ENCODE peak calls at places on chromosomes 4 and X, in seven cellular contexts. One of them, this sample, is unnamed.

GRCh38 chr4:145935253-145936141 is 3.1 kb downstream of the ZNF827 start:
- DNase-seq in H9: peak
- DNase-seq in mesenchymal stem cell: no peak
- DNase-seq in mesendoderm: peak
- DNase-seq in IMR-90: no peak
- DNase-seq in trophoblast cell: no peak
- DNase-seq in H1: no peak
- DNase-seq in this sample: no peak

GRCh38 chrX:49844622-49845021 is 15.5 kb downstream of the PAGE4 start:
- DNase-seq in H9: no peak
- DNase-seq in mesenchymal stem cell: no peak
- DNase-seq in mesendoderm: no peak
- DNase-seq in IMR-90: no peak
- DNase-seq in trophoblast cell: no peak
- DNase-seq in H1: no peak
- DNase-seq in this sample: no peak

GRCh38 chr4:111991797-111992196 is 153.5 kb upstream of the FAM241A start:
- DNase-seq in H9: no peak
- DNase-seq in mesenchymal stem cell: peak
- DNase-seq in mesendoderm: no peak
- DNase-seq in IMR-90: peak
- DNase-seq in trophoblast cell: peak
- DNase-seq in H1: no peak
- DNase-seq in this sample: no peak

GRCh38 chrX:150683536-150684146 is 9.6 kb upstream of the MTMR1 start:
- DNase-seq in H9: no peak
- DNase-seq in mesenchymal stem cell: peak
- DNase-seq in mesendoderm: peak
- DNase-seq in IMR-90: peak
- DNase-seq in trophoblast cell: peak
- DNase-seq in H1: no peak
- DNase-seq in this sample: no peak

GRCh38 chrX:31127716-31128115 is 55.9 kb upstream of the FTHL17 start:
- DNase-seq in H9: no peak
- DNase-seq in mesenchymal stem cell: no peak
- DNase-seq in mesendoderm: no peak
- DNase-seq in IMR-90: no peak
- DNase-seq in trophoblast cell: no peak
- DNase-seq in H1: no peak
- DNase-seq in this sample: no peak

GRCh38 chr4:55859711-55860110 is 6.3 kb downstream of the EXOC1 start:
- DNase-seq in H9: no peak
- DNase-seq in mesenchymal stem cell: no peak
- DNase-seq in mesendoderm: no peak
- DNase-seq in IMR-90: peak
- DNase-seq in trophoblast cell: no peak
- DNase-seq in H1: no peak
- DNase-seq in this sample: no peak

GRCh38 chrX:2592279-2592678 is 91.5 kb upstream of the DHRSX start:
- DNase-seq in H9: no peak
- DNase-seq in mesenchymal stem cell: no peak
- DNase-seq in mesendoderm: peak
- DNase-seq in IMR-90: no peak
- DNase-seq in trophoblast cell: peak
- DNase-seq in H1: no peak
- DNase-seq in this sample: no peak

GRCh38 chr4:72577211-72577610 is 8.2 kb upstream of the ADAMTS3 start:
- DNase-seq in H9: no peak
- DNase-seq in mesenchymal stem cell: no peak
- DNase-seq in mesendoderm: no peak
- DNase-seq in IMR-90: no peak
- DNase-seq in trophoblast cell: no peak
- DNase-seq in H1: no peak
- DNase-seq in this sample: no peak

GRCh38 chrX:50165727-50166126 is 35.1 kb downstream of the AKAP4 start:
- DNase-seq in H9: no peak
- DNase-seq in mesenchymal stem cell: no peak
- DNase-seq in mesendoderm: no peak
- DNase-seq in IMR-90: no peak
- DNase-seq in trophoblast cell: no peak
- DNase-seq in H1: no peak
- DNase-seq in this sample: no peak

GRCh38 chr4:1092026-1092982 is 21.1 kb downstream of the RNF212 start:
- DNase-seq in H9: peak
- DNase-seq in mesenchymal stem cell: no peak
- DNase-seq in mesendoderm: no peak
- DNase-seq in IMR-90: no peak
- DNase-seq in trophoblast cell: no peak
- DNase-seq in H1: no peak
- DNase-seq in this sample: no peak

GRCh38 chrX:39652336-39652735 is 445.4 kb downstream of the BCOR start:
- DNase-seq in H9: peak
- DNase-seq in mesenchymal stem cell: no peak
- DNase-seq in mesendoderm: peak
- DNase-seq in IMR-90: peak
- DNase-seq in trophoblast cell: peak
- DNase-seq in H1: no peak
- DNase-seq in this sample: no peak

GRCh38 chrX:16743604-16744325 is 24.4 kb downstream of the SYAP1 start:
- DNase-seq in H9: no peak
- DNase-seq in mesenchymal stem cell: peak
- DNase-seq in mesendoderm: no peak
- DNase-seq in IMR-90: peak
- DNase-seq in trophoblast cell: no peak
- DNase-seq in H1: no peak
- DNase-seq in this sample: no peak

GRCh38 chr4:2068566-2068965 is 9.4 kb downstream of the NAT8L start:
- DNase-seq in H9: no peak
- DNase-seq in mesenchymal stem cell: no peak
- DNase-seq in mesendoderm: no peak
- DNase-seq in IMR-90: no peak
- DNase-seq in trophoblast cell: no peak
- DNase-seq in H1: no peak
- DNase-seq in this sample: no peak

GRCh38 chr4:98720871-98721480 is 62.6 kb upstream of the TSPAN5 start:
- DNase-seq in H9: no peak
- DNase-seq in mesenchymal stem cell: no peak
- DNase-seq in mesendoderm: no peak
- DNase-seq in IMR-90: peak
- DNase-seq in trophoblast cell: no peak
- DNase-seq in H1: no peak
- DNase-seq in this sample: no peak
- H2AK5ac ChIP-seq in H9: no peak
- H2AK5ac ChIP-seq in mesenchymal stem cell: no peak
- H2AK5ac ChIP-seq in mesendoderm: no peak
- H2AK5ac ChIP-seq in IMR-90: no peak
- H2AK5ac ChIP-seq in trophoblast cell: no peak
- H2AK5ac ChIP-seq in H1: no peak
- H2AK5ac ChIP-seq in this sample: no peak

GRCh38 chrX:72158773-72159172 is 22.8 kb upstream of the PIN4 start:
- DNase-seq in H9: no peak
- DNase-seq in mesenchymal stem cell: no peak
- DNase-seq in mesendoderm: no peak
- DNase-seq in IMR-90: no peak
- DNase-seq in trophoblast cell: no peak
- DNase-seq in H1: no peak
- DNase-seq in this sample: no peak

GRCh38 chrX:72159769-72160168 is 21.8 kb upstream of the PIN4 start:
- DNase-seq in H9: no peak
- DNase-seq in mesenchymal stem cell: no peak
- DNase-seq in mesendoderm: no peak
- DNase-seq in IMR-90: no peak
- DNase-seq in trophoblast cell: peak
- DNase-seq in H1: no peak
- DNase-seq in this sample: no peak
- H2AK5ac ChIP-seq in H9: no peak
- H2AK5ac ChIP-seq in mesenchymal stem cell: no peak
- H2AK5ac ChIP-seq in mesendoderm: no peak
- H2AK5ac ChIP-seq in IMR-90: no peak
- H2AK5ac ChIP-seq in trophoblast cell: no peak
- H2AK5ac ChIP-seq in H1: no peak
- H2AK5ac ChIP-seq in this sample: no peak

DNA sequence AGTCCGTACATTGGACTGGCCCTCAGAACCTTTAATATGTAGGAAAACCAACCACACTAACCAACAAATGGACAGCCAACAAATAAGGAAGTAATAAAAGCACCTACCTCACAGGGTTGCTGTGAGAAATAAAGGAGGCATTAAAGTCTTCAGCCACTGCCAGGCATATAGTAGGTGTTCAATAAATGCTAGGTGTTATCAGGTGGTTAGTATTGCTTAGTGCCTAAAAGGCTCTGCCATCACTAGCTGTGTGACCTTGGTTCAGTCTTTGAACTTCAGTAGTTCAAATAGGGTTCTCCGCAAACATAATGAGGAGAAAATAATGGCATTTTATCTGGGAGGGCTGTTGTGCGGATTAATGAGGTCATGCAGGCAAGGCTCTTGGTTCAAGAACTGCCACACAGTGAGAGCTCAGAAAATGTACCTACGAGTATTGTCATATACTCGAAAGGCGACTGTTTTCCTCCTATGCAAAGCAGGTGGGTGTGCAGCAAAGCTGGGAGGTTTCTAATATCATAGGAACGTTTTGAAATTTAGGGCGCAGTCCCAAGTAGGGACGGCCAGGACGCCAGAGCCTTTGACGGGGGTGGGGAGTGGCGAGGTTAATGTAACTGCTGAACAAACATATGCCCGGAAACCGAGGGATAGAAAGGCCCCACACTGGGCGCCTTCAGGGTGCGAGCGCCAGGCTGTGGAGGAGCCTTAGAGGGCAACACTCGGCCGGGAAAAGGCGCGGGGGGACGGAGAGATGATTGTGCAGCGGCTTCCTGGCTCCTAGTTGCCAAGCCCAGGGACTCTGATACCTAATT is 7.0 kb upstream of the GSX2 start:
- DNase-seq in H9: peak
- DNase-seq in mesenchymal stem cell: no peak
- DNase-seq in mesendoderm: no peak
- DNase-seq in IMR-90: no peak
- DNase-seq in trophoblast cell: no peak
- DNase-seq in H1: no peak
- DNase-seq in this sample: no peak
- H2AK5ac ChIP-seq in H9: no peak
- H2AK5ac ChIP-seq in mesenchymal stem cell: no peak
- H2AK5ac ChIP-seq in mesendoderm: no peak
- H2AK5ac ChIP-seq in IMR-90: no peak
- H2AK5ac ChIP-seq in trophoblast cell: no peak
- H2AK5ac ChIP-seq in H1: peak
- H2AK5ac ChIP-seq in this sample: no peak

GRCh38 chr4:3669553-3669949 is 96.6 kb upstream of the ADRA2C start:
- DNase-seq in H9: no peak
- DNase-seq in mesenchymal stem cell: no peak
- DNase-seq in mesendoderm: no peak
- DNase-seq in IMR-90: no peak
- DNase-seq in trophoblast cell: no peak
- DNase-seq in H1: no peak
- DNase-seq in this sample: no peak
- H2AK5ac ChIP-seq in H9: no peak
- H2AK5ac ChIP-seq in mesenchymal stem cell: no peak
- H2AK5ac ChIP-seq in mesendoderm: no peak
- H2AK5ac ChIP-seq in IMR-90: no peak
- H2AK5ac ChIP-seq in trophoblast cell: no peak
- H2AK5ac ChIP-seq in H1: no peak
- H2AK5ac ChIP-seq in this sample: peak

DNA sequence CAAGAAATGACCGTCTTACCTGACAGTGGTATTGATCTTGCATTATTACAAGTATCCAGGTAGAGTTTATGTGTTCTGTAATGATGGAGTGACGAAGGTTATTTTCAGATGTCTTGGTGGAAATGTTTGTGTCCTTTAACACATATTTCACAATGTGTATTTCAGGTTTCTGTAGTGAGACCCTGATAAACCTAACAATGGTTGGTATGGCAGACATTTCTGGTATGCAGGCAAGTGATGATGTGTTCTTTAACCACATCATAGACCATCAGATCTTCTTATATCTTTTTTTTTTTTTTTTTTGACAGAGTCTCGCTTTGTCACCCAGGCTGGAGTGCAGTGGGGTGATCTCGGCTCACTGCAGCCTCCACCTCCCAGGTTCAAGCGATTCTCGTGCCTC is 14.6 kb upstream of the ATXN3L start:
- DNase-seq in H9: no peak
- DNase-seq in mesenchymal stem cell: no peak
- DNase-seq in mesendoderm: peak
- DNase-seq in IMR-90: peak
- DNase-seq in trophoblast cell: peak
- DNase-seq in H1: no peak
- DNase-seq in this sample: no peak
- H2AK5ac ChIP-seq in H9: no peak
- H2AK5ac ChIP-seq in mesenchymal stem cell: no peak
- H2AK5ac ChIP-seq in mesendoderm: no peak
- H2AK5ac ChIP-seq in IMR-90: no peak
- H2AK5ac ChIP-seq in trophoblast cell: no peak
- H2AK5ac ChIP-seq in H1: no peak
- H2AK5ac ChIP-seq in this sample: no peak

GRCh38 chr4:23733476-23733875 is 156.4 kb downstream of the PPARGC1A start:
- DNase-seq in H9: no peak
- DNase-seq in mesenchymal stem cell: no peak
- DNase-seq in mesendoderm: no peak
- DNase-seq in IMR-90: no peak
- DNase-seq in trophoblast cell: no peak
- DNase-seq in H1: no peak
- DNase-seq in this sample: no peak

GRCh38 chr4:23733911-23734458 is 155.9 kb downstream of the PPARGC1A start:
- DNase-seq in H9: no peak
- DNase-seq in mesenchymal stem cell: no peak
- DNase-seq in mesendoderm: no peak
- DNase-seq in IMR-90: no peak
- DNase-seq in trophoblast cell: no peak
- DNase-seq in H1: no peak
- DNase-seq in this sample: no peak

GRCh38 chr4:23728971-23729370 is 160.9 kb downstream of the PPARGC1A start:
- DNase-seq in H9: no peak
- DNase-seq in mesenchymal stem cell: no peak
- DNase-seq in mesendoderm: no peak
- DNase-seq in IMR-90: no peak
- DNase-seq in trophoblast cell: no peak
- DNase-seq in H1: no peak
- DNase-seq in this sample: no peak

GRCh38 chr4:23730998-23731397 is 158.8 kb downstream of the PPARGC1A start:
- DNase-seq in H9: no peak
- DNase-seq in mesenchymal stem cell: no peak
- DNase-seq in mesendoderm: no peak
- DNase-seq in IMR-90: no peak
- DNase-seq in trophoblast cell: no peak
- DNase-seq in H1: no peak
- DNase-seq in this sample: no peak

GRCh38 chr4:23728393-23728792 is 161.5 kb downstream of the PPARGC1A start:
- DNase-seq in H9: no peak
- DNase-seq in mesenchymal stem cell: peak
- DNase-seq in mesendoderm: peak
- DNase-seq in IMR-90: peak
- DNase-seq in trophoblast cell: peak
- DNase-seq in H1: peak
- DNase-seq in this sample: no peak
- H2AK5ac ChIP-seq in H9: no peak
- H2AK5ac ChIP-seq in mesenchymal stem cell: no peak
- H2AK5ac ChIP-seq in mesendoderm: no peak
- H2AK5ac ChIP-seq in IMR-90: no peak
- H2AK5ac ChIP-seq in trophoblast cell: no peak
- H2AK5ac ChIP-seq in H1: no peak
- H2AK5ac ChIP-seq in this sample: no peak

This sample was measured in neuronal stem cell.